ENCODE peak calls at places on chromosomes 3 and 15, in ten cellular contexts. One of them, this sample, is unnamed.
A peak's percentile ranks its signal among the peaks of the same experiment; 100 is the strongest.

GRCh38 chr15:56675930-56676329 is 57.4 kb downstream of the ZNF280D start:
- DNase-seq in memory B cell: no peak
- DNase-seq in NCI-H1105 treated with DMSO at 0.1 percent for 48 hours: no peak
- DNase-seq in nucleus accumbens: no peak
- DNase-seq in fibroblast of mammary gland: no peak
- DNase-seq in GM20000: no peak
- DNase-seq in spleen: no peak
- DNase-seq in RWPE1: no peak
- DNase-seq in ureter: no peak
- DNase-seq in HS-27A: no peak
- DNase-seq in this sample: no peak

GRCh38 chr3:76554717-76555116 is 485.2 kb upstream of the ROBO2 start:
- DNase-seq in ureter: no peak
- DNase-seq in NCI-H1105 treated with DMSO at 0.1 percent for 48 hours: peak; percentile 31
- DNase-seq in HS-27A: peak; percentile 42
- DNase-seq in fibroblast of mammary gland: peak; percentile 6
- DNase-seq in spleen: no peak
- DNase-seq in nucleus accumbens: no peak
- DNase-seq in GM20000: no peak
- DNase-seq in RWPE1: no peak
- DNase-seq in memory B cell: no peak
- DNase-seq in this sample: peak; percentile 12

GRCh38 chr3:46280105-46280797 is 38.0 kb downstream of the CCR3 start:
- DNase-seq in nucleus accumbens: no peak
- DNase-seq in memory B cell: no peak
- DNase-seq in spleen: no peak
- DNase-seq in fibroblast of mammary gland: peak; percentile 61
- DNase-seq in ureter: no peak
- DNase-seq in HS-27A: peak; percentile 81
- DNase-seq in RWPE1: peak; percentile 52
- DNase-seq in NCI-H1105 treated with DMSO at 0.1 percent for 48 hours: no peak
- DNase-seq in GM20000: no peak
- DNase-seq in this sample: peak; percentile 22

GRCh38 chr3:134361162-134361831 is 12.9 kb downstream of the AMOTL2 start:
- DNase-seq in ureter: no peak
- DNase-seq in GM20000: no peak
- DNase-seq in HS-27A: no peak
- DNase-seq in RWPE1: no peak
- DNase-seq in memory B cell: no peak
- DNase-seq in spleen: peak; percentile 59
- DNase-seq in NCI-H1105 treated with DMSO at 0.1 percent for 48 hours: no peak
- DNase-seq in fibroblast of mammary gland: no peak
- DNase-seq in nucleus accumbens: no peak
- DNase-seq in this sample: no peak

GRCh38 chr3:32313723-32314473 is 75.4 kb downstream of the CMTM8 start:
- DNase-seq in nucleus accumbens: peak; percentile 16
- DNase-seq in memory B cell: no peak
- DNase-seq in RWPE1: peak; percentile 42
- DNase-seq in spleen: no peak
- DNase-seq in GM20000: no peak
- DNase-seq in HS-27A: no peak
- DNase-seq in ureter: no peak
- DNase-seq in NCI-H1105 treated with DMSO at 0.1 percent for 48 hours: no peak
- DNase-seq in fibroblast of mammary gland: peak; percentile 53
- DNase-seq in this sample: no peak

GRCh38 chr3:46902188-46902631 is 24.7 kb downstream of the PTH1R start:
- DNase-seq in NCI-H1105 treated with DMSO at 0.1 percent for 48 hours: no peak
- DNase-seq in memory B cell: no peak
- DNase-seq in HS-27A: no peak
- DNase-seq in fibroblast of mammary gland: no peak
- DNase-seq in ureter: no peak
- DNase-seq in nucleus accumbens: no peak
- DNase-seq in spleen: peak; percentile 61
- DNase-seq in GM20000: no peak
- DNase-seq in RWPE1: no peak
- DNase-seq in this sample: no peak

GRCh38 chr3:192833177-192833890 is 84.3 kb downstream of the MB21D2 start:
- DNase-seq in HS-27A: no peak
- DNase-seq in nucleus accumbens: no peak
- DNase-seq in memory B cell: no peak
- DNase-seq in fibroblast of mammary gland: peak; percentile 93
- DNase-seq in spleen: no peak
- DNase-seq in RWPE1: peak; percentile 20
- DNase-seq in GM20000: no peak
- DNase-seq in ureter: no peak
- DNase-seq in NCI-H1105 treated with DMSO at 0.1 percent for 48 hours: no peak
- DNase-seq in this sample: peak; percentile 47

GRCh38 chr15:60582370-60583036 is 103.6 kb upstream of the ICE2 start:
- DNase-seq in fibroblast of mammary gland: peak; percentile 32
- DNase-seq in nucleus accumbens: no peak
- DNase-seq in NCI-H1105 treated with DMSO at 0.1 percent for 48 hours: no peak
- DNase-seq in memory B cell: no peak
- DNase-seq in GM20000: peak; percentile 45
- DNase-seq in ureter: no peak
- DNase-seq in spleen: no peak
- DNase-seq in HS-27A: no peak
- DNase-seq in RWPE1: no peak
- DNase-seq in this sample: no peak

GRCh38 chr15:51401872-51402517 is 60.5 kb downstream of the GLDN start:
- DNase-seq in spleen: peak; percentile 84
- DNase-seq in NCI-H1105 treated with DMSO at 0.1 percent for 48 hours: no peak
- DNase-seq in RWPE1: peak; percentile 45
- DNase-seq in ureter: no peak
- DNase-seq in nucleus accumbens: no peak
- DNase-seq in fibroblast of mammary gland: peak; percentile 51
- DNase-seq in HS-27A: no peak
- DNase-seq in GM20000: peak; percentile 61
- DNase-seq in memory B cell: no peak
- DNase-seq in this sample: peak; percentile 81

GRCh38 chr15:86044981-86045380 is 34.7 kb upstream of the AGBL1 start:
- DNase-seq in GM20000: no peak
- DNase-seq in RWPE1: no peak
- DNase-seq in ureter: no peak
- DNase-seq in fibroblast of mammary gland: no peak
- DNase-seq in spleen: no peak
- DNase-seq in nucleus accumbens: no peak
- DNase-seq in NCI-H1105 treated with DMSO at 0.1 percent for 48 hours: no peak
- DNase-seq in memory B cell: no peak
- DNase-seq in HS-27A: no peak
- DNase-seq in this sample: no peak

This sample was measured in AG08395.